ENCODE peak calls at places on chromosomes 3 and 15, in nine cellular contexts. E is SJSA1; Z is AG10803; X is astrocyte of the spinal cord; Y is retinal pigment epithelial cell; R is LNCaP clone FGC; T is CD8-positive, alpha-beta memory T cell; I is fibroblast of pulmonary artery; F is neural progenitor cell. K is an unnamed sample.

GRCh38 chr15:91874992-91875651 is 21.6 kb downstream of the SLCO3A1 start:
- DNase-seq in X (no peak), E (no peak), F (no peak), R (no peak), T (no peak), Z (no peak), I (no peak), Y (no peak), K (no peak)

GRCh38 chr3:59436164-59436958 is 386.5 kb upstream of the CFAP20DC start:
- DNase-seq in X (no peak), Y (no peak), R (peak; percentile 71), F (no peak), Z (no peak), I (no peak), E (no peak), T (no peak), K (no peak)

GRCh38 chr3:191962324-191962723 is 501.4 kb downstream of the PYDC2 start:
- DNase-seq in X (no peak), T (no peak), E (no peak), Y (no peak), I (no peak), R (no peak), F (no peak), Z (no peak), K (no peak)

GRCh38 chr15:58626378-58626777 is 123.1 kb downstream of the ADAM10 start:
- DNase-seq in I (no peak), R (no peak), T (no peak), X (no peak), E (no peak), Z (no peak), F (no peak), Y (no peak), K (no peak)

GRCh38 chr15:26891448-26891881 is 24.6 kb downstream of the GABRA5 start:
- DNase-seq in T (no peak), Z (peak; percentile 67), Y (peak; percentile 39), E (peak; percentile 24), X (peak; percentile 83), R (peak; percentile 42), I (peak; percentile 71), F (peak; percentile 91), K (peak; percentile 74)

GRCh38 chr15:32676095-32676643 is 34.7 kb downstream of the SCG5 start:
- DNase-seq in X (no peak), T (no peak), Z (no peak), E (no peak), I (no peak), F (no peak), Y (no peak), R (no peak), K (no peak)

GRCh38 chr15:52331490-52332240 is 36.1 kb upstream of the MYO5C start:
- DNase-seq in T (no peak), I (peak; percentile 70), Y (no peak), X (peak; percentile 62), Z (peak; percentile 54), F (no peak), E (peak; percentile 50), R (peak; percentile 93), K (peak; percentile 86)

GRCh38 chr3:186108106-186108940 is 566 bp downstream of the ETV5 start:
- DNase-seq in Y (no peak), T (peak; percentile 7), X (peak; percentile 73), Z (peak; percentile 58), I (peak; percentile 67), R (no peak), E (peak; percentile 57), F (peak; percentile 88), K (peak; percentile 30)

GRCh38 chr15:73786518-73786917 is 33.4 kb upstream of the INSYN1 start:
- DNase-seq in X (no peak), T (no peak), E (no peak), R (no peak), I (no peak), Z (no peak), Y (no peak), F (peak; percentile 66), K (no peak)

GRCh38 chr15:45200001-45200798 is 12.4 kb upstream of the SHF start:
- DNase-seq in X (peak; percentile 93), Z (peak; percentile 97), R (peak; percentile 90), E (peak; percentile 97), Y (peak; percentile 72), F (peak; percentile 94), I (peak; percentile 93), T (peak; percentile 89), K (peak; percentile 96)

GRCh38 chr3:117836296-117836695 is 1126.7 kb downstream of the TUSC7 start:
- DNase-seq in X (no peak), R (no peak), T (no peak), I (no peak), E (no peak), Y (no peak), F (no peak), Z (peak; percentile 24), K (no peak)

GRCh38 chr15:74933573-74933972 is 4.3 kb downstream of the COX5A start:
- DNase-seq in Z (no peak), X (no peak), Y (no peak), F (no peak), I (no peak), R (no peak), E (no peak), T (no peak), K (no peak)

GRCh38 chr15:100572362-100572983 is 29.5 kb downstream of the LINS1 start:
- DNase-seq in T (no peak), Y (no peak), X (peak; percentile 31), R (no peak), I (peak; percentile 55), Z (peak; percentile 24), E (no peak), F (no peak), K (no peak)

GRCh38 chr15:71103102-71103676 is 12.1 kb upstream of the THSD4 start:
- DNase-seq in Y (no peak), R (no peak), E (peak; percentile 20), Z (peak; percentile 47), T (no peak), X (peak; percentile 54), I (peak; percentile 74), F (peak; percentile 26), K (peak; percentile 2)

GRCh38 chr3:163384383-163384782 is 1693.9 kb downstream of the SI start:
- DNase-seq in T (no peak), I (no peak), R (no peak), Z (no peak), E (no peak), X (no peak), Y (no peak), F (no peak), K (no peak)

GRCh38 chr3:170467560-170467959 is 48.9 kb downstream of the CLDN11 start:
- DNase-seq in T (no peak), X (no peak), E (no peak), R (no peak), I (no peak), F (no peak), Z (no peak), Y (no peak), K (no peak)

GRCh38 chr15:71538181-71538580 is 272.2 kb upstream of the NR2E3 start:
- DNase-seq in I (no peak), F (no peak), X (peak; percentile 24), Z (no peak), E (no peak), T (no peak), Y (no peak), R (no peak), K (no peak)

GRCh38 chr3:16066545-16066944 is 107.9 kb upstream of the GALNT15 start:
- DNase-seq in T (no peak), R (no peak), F (no peak), E (no peak), Y (no peak), I (no peak), Z (no peak), X (no peak), K (no peak)

GRCh38 chr3:195908439-195909293 is at the start of gene TNK2:
- DNase-seq in X (no peak), F (peak; percentile 52), Y (no peak), E (no peak), R (no peak), T (peak; percentile 43), I (no peak), Z (no peak), K (no peak)

GRCh38 chr3:116442331-116443021 is 2.8 kb downstream of the LSAMP start:
- DNase-seq in X (peak; percentile 24), F (peak; percentile 7), E (no peak), Z (no peak), I (no peak), Y (no peak), R (no peak), T (no peak), K (no peak)

GRCh38 chr3:66317750-66318366 is 97.1 kb downstream of the SLC25A26 start:
- DNase-seq in Z (no peak), R (no peak), X (no peak), E (no peak), F (no peak), T (no peak), I (no peak), Y (no peak), K (no peak)

GRCh38 chr15:78035319-78035718 is 42.2 kb downstream of the TBC1D2B start:
- DNase-seq in X (no peak), E (no peak), F (no peak), T (peak; percentile 46), Z (no peak), Y (no peak), R (no peak), I (peak; percentile 69), K (no peak)
- H3K4me3 ChIP-seq in X (no peak overlapping the region), E (no peak overlapping the region), F (no peak overlapping the region), T (peak overlapping the region; percentile 7), Z (no peak overlapping the region), Y (no peak overlapping the region), R (no peak overlapping the region), I (no peak overlapping the region), K (peak overlapping the region; percentile 9)

GRCh38 chr3:40962721-40963120 is 236.6 kb upstream of the CTNNB1 start:
- DNase-seq in I (no peak), T (no peak), Y (no peak), Z (no peak), F (no peak), E (no peak), R (no peak), X (no peak), K (no peak)

GRCh38 chr3:40961104-40961857 is 238.0 kb upstream of the CTNNB1 start:
- DNase-seq in T (no peak), X (no peak), Z (no peak), E (no peak), F (no peak), I (no peak), Y (no peak), R (no peak), K (no peak)
- H3K4me3 ChIP-seq in T (no peak overlapping the region), X (no peak overlapping the region), Z (no peak overlapping the region), E (no peak overlapping the region), F (no peak overlapping the region), I (no peak overlapping the region), Y (no peak overlapping the region), R (no peak overlapping the region), K (no peak overlapping the region)

GRCh38 chr3:51382947-51383578 is 2.0 kb upstream of the MANF start:
- DNase-seq in R (no peak), I (no peak), Z (no peak), F (no peak), Y (no peak), T (no peak), E (no peak), X (no peak), K (no peak)
- H3K4me3 ChIP-seq in R (no peak overlapping the region), I (no peak overlapping the region), Z (no peak overlapping the region), F (peak overlapping the region; percentile 79), Y (no peak overlapping the region), T (no peak overlapping the region), E (no peak overlapping the region), X (no peak overlapping the region), K (no peak overlapping the region)

GRCh38 chr15:81747477-81747876 is 298.3 kb downstream of the MEX3B start:
- DNase-seq in E (no peak), Z (no peak), R (no peak), Y (no peak), F (no peak), T (no peak), X (no peak), I (no peak), K (no peak)
- H3K4me3 ChIP-seq in E (no peak overlapping the region), Z (no peak overlapping the region), R (no peak overlapping the region), Y (no peak overlapping the region), F (no peak overlapping the region), T (no peak overlapping the region), X (no peak overlapping the region), I (no peak overlapping the region), K (no peak overlapping the region)